ENCODE peak calls at places on chromosomes 3 and 15, in seven cellular contexts. C is HL-60, E is sigmoid colon, F is spleen, Z is stomach, H is GM23338, Y is H1. R is an unnamed sample.

GRCh38 chr3:30527720-30528119 is 78.7 kb upstream of the TGFBR2 start:
- DNase-seq in C (no peak), E (no peak), F (no peak), Z (no peak), H (no peak), Y (no peak), R (no peak)

GRCh38 chr3:143237036-143237688 is 117.6 kb downstream of the CHST2 start:
- DNase-seq in C (no peak), E (no peak), F (no peak), Z (no peak), H (no peak), Y (no peak), R (no peak)

GRCh38 chr3:31953091-31953490 is 28.0 kb downstream of the OSBPL10 start:
- DNase-seq in C (no peak), E (no peak), F (no peak), Z (no peak), H (no peak), Y (no peak), R (no peak)

GRCh38 chr3:34886443-34886842 is 752.9 kb upstream of the ARPP21 start:
- DNase-seq in C (no peak), E (no peak), F (peak; percentile 50), Z (no peak), H (no peak), Y (no peak), R (no peak)

GRCh38 chr15:99476413-99477222 is 89.2 kb upstream of the MEF2A start:
- DNase-seq in C (peak; percentile 86), E (peak; percentile 89), F (peak; percentile 90), Z (peak; percentile 43), H (no peak), Y (no peak), R (no peak)

GRCh38 chr3:193145248-193145647 is 95.8 kb upstream of the PLAAT1 start:
- DNase-seq in C (no peak), E (no peak), F (no peak), Z (no peak), H (peak; percentile 0), Y (no peak), R (no peak)

GRCh38 chr15:74613953-74614743 is 1.5 kb upstream of the CLK3 start:
- DNase-seq in C (no peak), E (no peak), F (no peak), Z (no peak), H (peak; percentile 84), Y (no peak), R (no peak)

GRCh38 chr3:133394561-133395311 is 5.1 kb upstream of the BFSP2 start:
- DNase-seq in C (no peak), E (no peak), F (no peak), Z (no peak), H (no peak), Y (no peak), R (no peak)

GRCh38 chr3:194103475-194103874 is 32.5 kb upstream of the HES1 start:
- DNase-seq in C (no peak), E (no peak), F (no peak), Z (no peak), H (no peak), Y (no peak), R (no peak)

GRCh38 chr3:72444642-72445223 is 403.5 kb downstream of the SHQ1 start:
- DNase-seq in C (no peak), E (no peak), F (no peak), Z (no peak), H (no peak), Y (no peak), R (no peak)

GRCh38 chr3:29370451-29371420 is 89.9 kb downstream of the RBMS3 start:
- DNase-seq in C (no peak), E (no peak), F (no peak), Z (no peak), H (no peak), Y (no peak), R (no peak)

GRCh38 chr15:66411190-66411589 is 24.5 kb downstream of the MAP2K1 start:
- DNase-seq in C (peak; percentile 62), E (no peak), F (no peak), Z (no peak), H (peak; percentile 45), Y (no peak), R (no peak)

GRCh38 chr3:13588971-13589370 is 40.0 kb downstream of the FBLN2 start:
- DNase-seq in C (no peak), E (peak; percentile 14), F (no peak), Z (no peak), H (no peak), Y (no peak), R (no peak)

GRCh38 chr15:82810863-82811421 is 1.5 kb downstream of the WHAMM start:
- DNase-seq in C (no peak), E (no peak), F (no peak), Z (no peak), H (no peak), Y (no peak), R (no peak)

GRCh38 chr3:129432036-129432435 is 3.6 kb upstream of the EFCAB12 start:
- DNase-seq in C (no peak), E (no peak), F (no peak), Z (no peak), H (no peak), Y (no peak), R (no peak)

GRCh38 chr15:95712785-95713184 is 617.7 kb upstream of the NR2F2 start:
- DNase-seq in C (no peak), E (no peak), F (no peak), Z (no peak), H (no peak), Y (no peak), R (no peak)

GRCh38 chr15:34336333-34336732 is 1.2 kb downstream of the SLC12A6 start:
- DNase-seq in C (no peak), E (no peak), F (no peak), Z (no peak), H (no peak), Y (no peak), R (no peak)
- H3K4me3 ChIP-seq in C (peak overlapping the region; percentile 25), E (peak overlapping the region; percentile 93), F (peak overlapping the region; percentile 84), Z (peak overlapping the region; percentile 82), H (peak overlapping the region; percentile 97), Y (no peak overlapping the region), R (no peak overlapping the region)

DNA sequence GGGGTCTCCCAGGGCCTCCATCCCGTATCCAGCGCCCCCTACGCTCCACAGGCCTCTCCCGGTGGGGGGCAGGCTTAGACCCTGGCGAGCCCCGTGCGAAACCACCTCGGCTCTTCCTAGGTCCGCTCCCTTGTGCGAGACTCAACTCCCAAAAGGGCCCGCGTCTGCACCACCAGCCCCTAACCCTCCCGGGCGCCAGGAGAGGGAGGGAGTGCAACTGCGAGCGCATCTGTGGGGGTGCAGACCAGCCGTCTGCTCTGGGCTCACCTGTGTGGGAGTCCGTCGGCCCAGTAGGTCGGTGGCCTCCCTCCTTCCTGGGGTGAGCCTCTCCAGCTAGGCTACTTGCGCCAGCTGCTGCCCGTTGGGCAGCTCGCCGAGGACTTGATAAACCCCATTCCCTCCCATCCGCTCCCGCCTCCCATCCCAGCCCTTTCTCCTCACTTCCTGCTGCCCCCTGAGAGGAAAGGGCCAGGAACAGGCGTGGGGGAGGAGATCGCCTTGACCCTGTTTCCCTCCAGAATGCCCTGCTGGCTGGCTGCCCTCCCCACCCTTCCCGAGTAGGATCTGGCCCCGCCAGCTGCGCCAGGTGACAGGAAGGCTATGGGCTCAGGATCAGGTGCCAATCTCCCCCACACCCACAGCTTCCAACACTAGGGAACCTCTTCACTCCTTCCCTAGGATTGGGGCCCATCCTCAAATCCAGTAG is at the start of gene HYAL2:
- DNase-seq in C (no peak), E (no peak), F (peak; percentile 89), Z (peak; percentile 67), H (peak; percentile 77), Y (no peak), R (no peak)
- TF ChIP-seq POLR2AphosphoS5 in C (no peak), E (peak; percentile 47), F (peak; percentile 93), Z (peak; percentile 60), H (peak; percentile 50), Y (no peak), R (peak; percentile 77)

GRCh38 chr3:182143903-182144302 is 432.2 kb downstream of the SOX2 start:
- DNase-seq in C (no peak), E (no peak), F (no peak), Z (no peak), H (no peak), Y (no peak), R (no peak)

GRCh38 chr3:182142928-182143327 is 431.2 kb downstream of the SOX2 start:
- DNase-seq in C (no peak), E (no peak), F (no peak), Z (no peak), H (peak; percentile 62), Y (peak; percentile 27), R (no peak)

GRCh38 chr3:182138388-182138787 is 426.7 kb downstream of the SOX2 start:
- DNase-seq in C (no peak), E (no peak), F (no peak), Z (no peak), H (no peak), Y (no peak), R (no peak)

GRCh38 chr3:182136008-182136910 is 424.5 kb downstream of the SOX2 start:
- DNase-seq in C (no peak), E (no peak), F (no peak), Z (no peak), H (no peak), Y (no peak), R (no peak)

DNA sequence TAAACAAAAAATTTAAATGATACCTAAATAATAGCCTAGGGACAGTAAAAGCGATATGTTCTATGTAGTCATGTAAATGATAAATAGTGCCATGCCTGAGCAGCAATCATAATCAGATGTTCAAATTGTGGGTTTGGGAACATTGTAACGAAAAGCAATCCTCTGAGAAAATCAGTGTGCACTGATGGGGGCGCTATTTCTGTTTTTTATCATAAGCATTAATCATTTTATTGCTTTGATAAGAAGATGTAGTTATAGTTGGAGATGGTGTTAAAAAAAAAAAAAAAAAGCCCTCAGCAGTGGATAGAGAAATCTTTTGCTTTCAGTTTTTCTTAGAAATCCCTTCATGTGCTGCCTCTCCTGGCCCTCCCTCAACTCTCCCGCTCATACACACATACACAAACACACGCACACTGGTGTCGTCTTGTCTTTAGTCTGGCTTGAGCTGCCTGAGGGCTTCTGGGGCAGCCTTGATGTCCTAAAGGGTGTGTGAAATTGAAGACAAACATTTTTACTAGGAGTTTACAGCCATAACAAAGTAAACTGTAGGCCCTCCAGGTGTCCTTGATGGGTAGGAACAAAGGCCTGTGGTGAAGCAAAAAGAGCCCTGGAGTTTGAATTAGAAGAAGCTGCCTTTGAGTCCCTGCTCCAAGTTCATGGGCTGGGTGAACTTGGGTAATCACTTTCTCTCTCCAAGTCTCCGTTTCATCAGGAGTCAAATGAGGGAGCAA is 428.1 kb downstream of the SOX2 start:
- DNase-seq in C (no peak), E (no peak), F (no peak), Z (no peak), H (peak; percentile 79), Y (peak; percentile 64), R (no peak)
- TF ChIP-seq CTCF in C (no peak), E (no peak), F (no peak), Z (no peak), H (peak; percentile 69), Y (no peak), R (no peak)

DNA sequence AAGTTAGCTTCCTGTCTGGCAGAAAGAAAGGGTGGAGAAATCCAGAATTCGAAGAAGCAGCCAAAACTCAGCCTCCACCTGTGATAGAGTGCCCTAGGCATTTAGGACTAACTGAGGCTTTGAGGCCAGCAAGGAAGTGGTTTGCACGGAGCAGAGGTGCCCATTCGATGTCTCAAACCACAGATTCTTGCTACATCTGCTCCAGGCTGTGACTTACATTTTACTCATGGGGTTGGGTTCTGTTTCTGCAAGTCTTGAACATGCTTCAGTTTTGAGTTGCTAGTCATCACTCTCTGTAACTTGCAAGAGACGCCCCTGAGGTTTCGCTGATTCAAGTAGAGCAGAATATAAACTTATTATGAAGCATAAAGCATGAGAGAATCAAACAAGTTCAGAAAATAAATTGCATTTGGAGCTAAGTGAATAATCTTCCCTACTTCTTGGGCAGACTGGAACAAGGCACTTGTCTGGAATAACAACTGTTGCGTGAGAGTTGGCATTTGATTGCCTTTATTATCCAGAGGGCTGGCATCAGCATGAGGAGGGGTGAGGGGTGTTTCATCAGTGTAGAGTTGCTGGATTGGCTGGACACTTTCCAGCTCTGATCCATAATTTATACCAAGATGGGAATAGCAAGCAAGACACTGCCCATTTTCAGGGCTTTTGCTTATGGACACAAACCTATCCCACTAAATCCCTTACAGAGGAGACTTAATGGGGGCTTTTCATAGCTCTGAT is 256.5 kb downstream of the AGBL1 start:
- DNase-seq in C (no peak), E (no peak), F (no peak), Z (no peak), H (no peak), Y (no peak), R (peak; percentile 41)
- H3K4me3 ChIP-seq in C (no peak overlapping the region), E (no peak overlapping the region), F (no peak overlapping the region), Z (no peak overlapping the region), H (no peak overlapping the region), Y (no peak overlapping the region), R (no peak overlapping the region)

R was measured in breast epithelium.